ENCODE peak calls at places on chromosomes 12 and 14, in seven cellular contexts. One of them, this sample, is unnamed.

GRCh38 chr12:112346194-112346593 is 36.0 kb downstream of the HECTD4 start:
- DNase-seq in activated T-cell treated with anti-CD3 and anti-CD28 coated beads, Interleukin-2, amount 50 U/mL, for 72 hours: no peak
- DNase-seq in germinal center: no peak
- DNase-seq in SK-N-DZ: no peak
- DNase-seq in stimulated activated CD4-positive, alpha-beta T cell treated with anti-CD3 and anti-CD28 coated beads, TNF-alpha, amount 100 ng/mL, for 1 hour: no peak
- DNase-seq in activated CD4-positive, alpha-beta T cell treated with anti-CD3 and anti-CD28 coated beads, Interleukin-2, amount 10 ng/mL, durations not matched to agents 7 days and 5 days: no peak
- DNase-seq in activated gamma-delta T cell: no peak
- DNase-seq in this sample: no peak

GRCh38 chr12:3928538-3929220 is 55.5 kb upstream of the PARP11 start:
- DNase-seq in activated T-cell treated with anti-CD3 and anti-CD28 coated beads, Interleukin-2, amount 50 U/mL, for 72 hours: no peak
- DNase-seq in germinal center: no peak
- DNase-seq in SK-N-DZ: no peak
- DNase-seq in stimulated activated CD4-positive, alpha-beta T cell treated with anti-CD3 and anti-CD28 coated beads, TNF-alpha, amount 100 ng/mL, for 1 hour: no peak
- DNase-seq in activated CD4-positive, alpha-beta T cell treated with anti-CD3 and anti-CD28 coated beads, Interleukin-2, amount 10 ng/mL, durations not matched to agents 7 days and 5 days: no peak
- DNase-seq in activated gamma-delta T cell: no peak
- DNase-seq in this sample: no peak

GRCh38 chr12:48972213-48973021 is 882 bp upstream of the WNT10B start:
- DNase-seq in activated T-cell treated with anti-CD3 and anti-CD28 coated beads, Interleukin-2, amount 50 U/mL, for 72 hours: peak; percentile 76
- DNase-seq in germinal center: no peak
- DNase-seq in SK-N-DZ: no peak
- DNase-seq in stimulated activated CD4-positive, alpha-beta T cell treated with anti-CD3 and anti-CD28 coated beads, TNF-alpha, amount 100 ng/mL, for 1 hour: no peak
- DNase-seq in activated CD4-positive, alpha-beta T cell treated with anti-CD3 and anti-CD28 coated beads, Interleukin-2, amount 10 ng/mL, durations not matched to agents 7 days and 5 days: no peak
- DNase-seq in activated gamma-delta T cell: peak; percentile 30
- DNase-seq in this sample: no peak

GRCh38 chr14:106209745-106210144 is 683.4 kb downstream of the TMEM121 start:
- DNase-seq in activated T-cell treated with anti-CD3 and anti-CD28 coated beads, Interleukin-2, amount 50 U/mL, for 72 hours: no peak
- DNase-seq in germinal center: no peak
- DNase-seq in SK-N-DZ: no peak
- DNase-seq in stimulated activated CD4-positive, alpha-beta T cell treated with anti-CD3 and anti-CD28 coated beads, TNF-alpha, amount 100 ng/mL, for 1 hour: no peak
- DNase-seq in activated CD4-positive, alpha-beta T cell treated with anti-CD3 and anti-CD28 coated beads, Interleukin-2, amount 10 ng/mL, durations not matched to agents 7 days and 5 days: peak; percentile 36
- DNase-seq in activated gamma-delta T cell: no peak
- DNase-seq in this sample: no peak

GRCh38 chr12:68559984-68560822 is 50.5 kb upstream of the RAP1B start:
- DNase-seq in activated T-cell treated with anti-CD3 and anti-CD28 coated beads, Interleukin-2, amount 50 U/mL, for 72 hours: no peak
- DNase-seq in germinal center: no peak
- DNase-seq in SK-N-DZ: no peak
- DNase-seq in stimulated activated CD4-positive, alpha-beta T cell treated with anti-CD3 and anti-CD28 coated beads, TNF-alpha, amount 100 ng/mL, for 1 hour: no peak
- DNase-seq in activated CD4-positive, alpha-beta T cell treated with anti-CD3 and anti-CD28 coated beads, Interleukin-2, amount 10 ng/mL, durations not matched to agents 7 days and 5 days: no peak
- DNase-seq in activated gamma-delta T cell: no peak
- DNase-seq in this sample: no peak

GRCh38 chr12:116259800-116260589 is 17.5 kb downstream of the MED13L start:
- DNase-seq in activated T-cell treated with anti-CD3 and anti-CD28 coated beads, Interleukin-2, amount 50 U/mL, for 72 hours: no peak
- DNase-seq in germinal center: no peak
- DNase-seq in SK-N-DZ: no peak
- DNase-seq in stimulated activated CD4-positive, alpha-beta T cell treated with anti-CD3 and anti-CD28 coated beads, TNF-alpha, amount 100 ng/mL, for 1 hour: no peak
- DNase-seq in activated CD4-positive, alpha-beta T cell treated with anti-CD3 and anti-CD28 coated beads, Interleukin-2, amount 10 ng/mL, durations not matched to agents 7 days and 5 days: no peak
- DNase-seq in activated gamma-delta T cell: no peak
- DNase-seq in this sample: no peak

GRCh38 chr14:75647650-75648049 is 13.0 kb downstream of the ERG28 start:
- DNase-seq in activated T-cell treated with anti-CD3 and anti-CD28 coated beads, Interleukin-2, amount 50 U/mL, for 72 hours: no peak
- DNase-seq in germinal center: no peak
- DNase-seq in SK-N-DZ: no peak
- DNase-seq in stimulated activated CD4-positive, alpha-beta T cell treated with anti-CD3 and anti-CD28 coated beads, TNF-alpha, amount 100 ng/mL, for 1 hour: no peak
- DNase-seq in activated CD4-positive, alpha-beta T cell treated with anti-CD3 and anti-CD28 coated beads, Interleukin-2, amount 10 ng/mL, durations not matched to agents 7 days and 5 days: no peak
- DNase-seq in activated gamma-delta T cell: no peak
- DNase-seq in this sample: no peak

GRCh38 chr12:68235576-68235975 is 10.0 kb upstream of the IL26 start:
- DNase-seq in activated T-cell treated with anti-CD3 and anti-CD28 coated beads, Interleukin-2, amount 50 U/mL, for 72 hours: no peak
- DNase-seq in germinal center: no peak
- DNase-seq in SK-N-DZ: no peak
- DNase-seq in stimulated activated CD4-positive, alpha-beta T cell treated with anti-CD3 and anti-CD28 coated beads, TNF-alpha, amount 100 ng/mL, for 1 hour: no peak
- DNase-seq in activated CD4-positive, alpha-beta T cell treated with anti-CD3 and anti-CD28 coated beads, Interleukin-2, amount 10 ng/mL, durations not matched to agents 7 days and 5 days: no peak
- DNase-seq in activated gamma-delta T cell: no peak
- DNase-seq in this sample: no peak

GRCh38 chr14:65993996-65994395 is 492.2 kb upstream of the CCDC196 start:
- DNase-seq in activated T-cell treated with anti-CD3 and anti-CD28 coated beads, Interleukin-2, amount 50 U/mL, for 72 hours: no peak
- DNase-seq in germinal center: no peak
- DNase-seq in SK-N-DZ: no peak
- DNase-seq in stimulated activated CD4-positive, alpha-beta T cell treated with anti-CD3 and anti-CD28 coated beads, TNF-alpha, amount 100 ng/mL, for 1 hour: no peak
- DNase-seq in activated CD4-positive, alpha-beta T cell treated with anti-CD3 and anti-CD28 coated beads, Interleukin-2, amount 10 ng/mL, durations not matched to agents 7 days and 5 days: no peak
- DNase-seq in activated gamma-delta T cell: no peak
- DNase-seq in this sample: no peak

GRCh38 chr14:37623971-37624370 is 28.5 kb downstream of the TTC6 start:
- DNase-seq in activated T-cell treated with anti-CD3 and anti-CD28 coated beads, Interleukin-2, amount 50 U/mL, for 72 hours: no peak
- DNase-seq in germinal center: no peak
- DNase-seq in SK-N-DZ: no peak
- DNase-seq in stimulated activated CD4-positive, alpha-beta T cell treated with anti-CD3 and anti-CD28 coated beads, TNF-alpha, amount 100 ng/mL, for 1 hour: no peak
- DNase-seq in activated CD4-positive, alpha-beta T cell treated with anti-CD3 and anti-CD28 coated beads, Interleukin-2, amount 10 ng/mL, durations not matched to agents 7 days and 5 days: no peak
- DNase-seq in activated gamma-delta T cell: no peak
- DNase-seq in this sample: no peak

GRCh38 chr12:29582677-29583076 is 85.2 kb upstream of the OVCH1 start:
- DNase-seq in activated T-cell treated with anti-CD3 and anti-CD28 coated beads, Interleukin-2, amount 50 U/mL, for 72 hours: no peak
- DNase-seq in germinal center: no peak
- DNase-seq in SK-N-DZ: no peak
- DNase-seq in stimulated activated CD4-positive, alpha-beta T cell treated with anti-CD3 and anti-CD28 coated beads, TNF-alpha, amount 100 ng/mL, for 1 hour: no peak
- DNase-seq in activated CD4-positive, alpha-beta T cell treated with anti-CD3 and anti-CD28 coated beads, Interleukin-2, amount 10 ng/mL, durations not matched to agents 7 days and 5 days: no peak
- DNase-seq in activated gamma-delta T cell: no peak
- DNase-seq in this sample: no peak

GRCh38 chr14:51488569-51489220 is 163.0 kb upstream of the FRMD6 start:
- DNase-seq in activated T-cell treated with anti-CD3 and anti-CD28 coated beads, Interleukin-2, amount 50 U/mL, for 72 hours: no peak
- DNase-seq in germinal center: no peak
- DNase-seq in SK-N-DZ: no peak
- DNase-seq in stimulated activated CD4-positive, alpha-beta T cell treated with anti-CD3 and anti-CD28 coated beads, TNF-alpha, amount 100 ng/mL, for 1 hour: no peak
- DNase-seq in activated CD4-positive, alpha-beta T cell treated with anti-CD3 and anti-CD28 coated beads, Interleukin-2, amount 10 ng/mL, durations not matched to agents 7 days and 5 days: no peak
- DNase-seq in activated gamma-delta T cell: no peak
- DNase-seq in this sample: no peak

GRCh38 chr14:100371773-100372172 is 48.6 kb downstream of the SLC25A47 start:
- DNase-seq in activated T-cell treated with anti-CD3 and anti-CD28 coated beads, Interleukin-2, amount 50 U/mL, for 72 hours: no peak
- DNase-seq in germinal center: no peak
- DNase-seq in SK-N-DZ: no peak
- DNase-seq in stimulated activated CD4-positive, alpha-beta T cell treated with anti-CD3 and anti-CD28 coated beads, TNF-alpha, amount 100 ng/mL, for 1 hour: no peak
- DNase-seq in activated CD4-positive, alpha-beta T cell treated with anti-CD3 and anti-CD28 coated beads, Interleukin-2, amount 10 ng/mL, durations not matched to agents 7 days and 5 days: no peak
- DNase-seq in activated gamma-delta T cell: no peak
- DNase-seq in this sample: no peak

GRCh38 chr14:52852810-52853521 is 61.6 kb upstream of the GNPNAT1 start:
- DNase-seq in activated T-cell treated with anti-CD3 and anti-CD28 coated beads, Interleukin-2, amount 50 U/mL, for 72 hours: no peak
- DNase-seq in germinal center: no peak
- DNase-seq in SK-N-DZ: peak; percentile 51
- DNase-seq in stimulated activated CD4-positive, alpha-beta T cell treated with anti-CD3 and anti-CD28 coated beads, TNF-alpha, amount 100 ng/mL, for 1 hour: no peak
- DNase-seq in activated CD4-positive, alpha-beta T cell treated with anti-CD3 and anti-CD28 coated beads, Interleukin-2, amount 10 ng/mL, durations not matched to agents 7 days and 5 days: no peak
- DNase-seq in activated gamma-delta T cell: no peak
- DNase-seq in this sample: no peak

GRCh38 chr12:118307069-118307954 is 65.4 kb downstream of the TAOK3 start:
- DNase-seq in activated T-cell treated with anti-CD3 and anti-CD28 coated beads, Interleukin-2, amount 50 U/mL, for 72 hours: peak; percentile 54
- DNase-seq in germinal center: no peak
- DNase-seq in SK-N-DZ: no peak
- DNase-seq in stimulated activated CD4-positive, alpha-beta T cell treated with anti-CD3 and anti-CD28 coated beads, TNF-alpha, amount 100 ng/mL, for 1 hour: no peak
- DNase-seq in activated CD4-positive, alpha-beta T cell treated with anti-CD3 and anti-CD28 coated beads, Interleukin-2, amount 10 ng/mL, durations not matched to agents 7 days and 5 days: peak; percentile 6
- DNase-seq in activated gamma-delta T cell: no peak
- DNase-seq in this sample: no peak

GRCh38 chr14:20799955-20800544 is 2.6 kb downstream of the RNASE1 start:
- DNase-seq in activated T-cell treated with anti-CD3 and anti-CD28 coated beads, Interleukin-2, amount 50 U/mL, for 72 hours: no peak
- DNase-seq in germinal center: no peak
- DNase-seq in SK-N-DZ: no peak
- DNase-seq in stimulated activated CD4-positive, alpha-beta T cell treated with anti-CD3 and anti-CD28 coated beads, TNF-alpha, amount 100 ng/mL, for 1 hour: no peak
- DNase-seq in activated CD4-positive, alpha-beta T cell treated with anti-CD3 and anti-CD28 coated beads, Interleukin-2, amount 10 ng/mL, durations not matched to agents 7 days and 5 days: no peak
- DNase-seq in activated gamma-delta T cell: no peak
- DNase-seq in this sample: no peak

GRCh38 chr12:88746386-88746785 is 166.1 kb upstream of the KITLG start:
- DNase-seq in activated T-cell treated with anti-CD3 and anti-CD28 coated beads, Interleukin-2, amount 50 U/mL, for 72 hours: no peak
- DNase-seq in germinal center: no peak
- DNase-seq in SK-N-DZ: no peak
- DNase-seq in stimulated activated CD4-positive, alpha-beta T cell treated with anti-CD3 and anti-CD28 coated beads, TNF-alpha, amount 100 ng/mL, for 1 hour: no peak
- DNase-seq in activated CD4-positive, alpha-beta T cell treated with anti-CD3 and anti-CD28 coated beads, Interleukin-2, amount 10 ng/mL, durations not matched to agents 7 days and 5 days: no peak
- DNase-seq in activated gamma-delta T cell: no peak
- DNase-seq in this sample: no peak

GRCh38 chr12:103955811-103956514 is 9.7 kb upstream of the TDG start:
- DNase-seq in activated T-cell treated with anti-CD3 and anti-CD28 coated beads, Interleukin-2, amount 50 U/mL, for 72 hours: no peak
- DNase-seq in germinal center: peak; percentile 16
- DNase-seq in SK-N-DZ: no peak
- DNase-seq in stimulated activated CD4-positive, alpha-beta T cell treated with anti-CD3 and anti-CD28 coated beads, TNF-alpha, amount 100 ng/mL, for 1 hour: no peak
- DNase-seq in activated CD4-positive, alpha-beta T cell treated with anti-CD3 and anti-CD28 coated beads, Interleukin-2, amount 10 ng/mL, durations not matched to agents 7 days and 5 days: no peak
- DNase-seq in activated gamma-delta T cell: no peak
- DNase-seq in this sample: no peak

GRCh38 chr12:105083041-105083440 is 1.2 kb downstream of the ALDH1L2 start:
- DNase-seq in activated T-cell treated with anti-CD3 and anti-CD28 coated beads, Interleukin-2, amount 50 U/mL, for 72 hours: no peak
- DNase-seq in germinal center: no peak
- DNase-seq in SK-N-DZ: no peak
- DNase-seq in stimulated activated CD4-positive, alpha-beta T cell treated with anti-CD3 and anti-CD28 coated beads, TNF-alpha, amount 100 ng/mL, for 1 hour: no peak
- DNase-seq in activated CD4-positive, alpha-beta T cell treated with anti-CD3 and anti-CD28 coated beads, Interleukin-2, amount 10 ng/mL, durations not matched to agents 7 days and 5 days: no peak
- DNase-seq in activated gamma-delta T cell: no peak
- DNase-seq in this sample: no peak

GRCh38 chr12:25829192-25829591 is 129.3 kb upstream of the RASSF8 start:
- DNase-seq in activated T-cell treated with anti-CD3 and anti-CD28 coated beads, Interleukin-2, amount 50 U/mL, for 72 hours: no peak
- DNase-seq in germinal center: no peak
- DNase-seq in SK-N-DZ: no peak
- DNase-seq in stimulated activated CD4-positive, alpha-beta T cell treated with anti-CD3 and anti-CD28 coated beads, TNF-alpha, amount 100 ng/mL, for 1 hour: no peak
- DNase-seq in activated CD4-positive, alpha-beta T cell treated with anti-CD3 and anti-CD28 coated beads, Interleukin-2, amount 10 ng/mL, durations not matched to agents 7 days and 5 days: no peak
- DNase-seq in activated gamma-delta T cell: no peak
- DNase-seq in this sample: no peak

GRCh38 chr12:7113389-7113871 is 4.4 kb upstream of the C1RL start:
- DNase-seq in activated T-cell treated with anti-CD3 and anti-CD28 coated beads, Interleukin-2, amount 50 U/mL, for 72 hours: peak; percentile 31
- DNase-seq in germinal center: peak; percentile 65
- DNase-seq in SK-N-DZ: peak; percentile 53
- DNase-seq in stimulated activated CD4-positive, alpha-beta T cell treated with anti-CD3 and anti-CD28 coated beads, TNF-alpha, amount 100 ng/mL, for 1 hour: peak; percentile 15
- DNase-seq in activated CD4-positive, alpha-beta T cell treated with anti-CD3 and anti-CD28 coated beads, Interleukin-2, amount 10 ng/mL, durations not matched to agents 7 days and 5 days: peak; percentile 61
- DNase-seq in activated gamma-delta T cell: no peak
- DNase-seq in this sample: no peak

GRCh38 chr12:41777064-41777790 is 367.4 kb downstream of the GXYLT1 start:
- DNase-seq in activated T-cell treated with anti-CD3 and anti-CD28 coated beads, Interleukin-2, amount 50 U/mL, for 72 hours: no peak
- DNase-seq in germinal center: no peak
- DNase-seq in SK-N-DZ: no peak
- DNase-seq in stimulated activated CD4-positive, alpha-beta T cell treated with anti-CD3 and anti-CD28 coated beads, TNF-alpha, amount 100 ng/mL, for 1 hour: no peak
- DNase-seq in activated CD4-positive, alpha-beta T cell treated with anti-CD3 and anti-CD28 coated beads, Interleukin-2, amount 10 ng/mL, durations not matched to agents 7 days and 5 days: no peak
- DNase-seq in activated gamma-delta T cell: no peak
- DNase-seq in this sample: no peak

GRCh38 chr12:123388218-123388947 is 4.5 kb downstream of the KMT5A start:
- DNase-seq in activated T-cell treated with anti-CD3 and anti-CD28 coated beads, Interleukin-2, amount 50 U/mL, for 72 hours: peak; percentile 79
- DNase-seq in germinal center: peak; percentile 90
- DNase-seq in SK-N-DZ: peak; percentile 64
- DNase-seq in stimulated activated CD4-positive, alpha-beta T cell treated with anti-CD3 and anti-CD28 coated beads, TNF-alpha, amount 100 ng/mL, for 1 hour: no peak
- DNase-seq in activated CD4-positive, alpha-beta T cell treated with anti-CD3 and anti-CD28 coated beads, Interleukin-2, amount 10 ng/mL, durations not matched to agents 7 days and 5 days: peak; percentile 78
- DNase-seq in activated gamma-delta T cell: peak; percentile 70
- DNase-seq in this sample: peak; percentile 53

GRCh38 chr12:118055144-118055557 is 5.8 kb downstream of the WSB2 start:
- DNase-seq in activated T-cell treated with anti-CD3 and anti-CD28 coated beads, Interleukin-2, amount 50 U/mL, for 72 hours: peak; percentile 80
- DNase-seq in germinal center: peak; percentile 59
- DNase-seq in SK-N-DZ: peak; percentile 62
- DNase-seq in stimulated activated CD4-positive, alpha-beta T cell treated with anti-CD3 and anti-CD28 coated beads, TNF-alpha, amount 100 ng/mL, for 1 hour: peak; percentile 25
- DNase-seq in activated CD4-positive, alpha-beta T cell treated with anti-CD3 and anti-CD28 coated beads, Interleukin-2, amount 10 ng/mL, durations not matched to agents 7 days and 5 days: peak; percentile 79
- DNase-seq in activated gamma-delta T cell: no peak
- DNase-seq in this sample: peak; percentile 66

GRCh38 chr14:84323963-84324362 is 1206.0 kb upstream of the FLRT2 start:
- DNase-seq in activated T-cell treated with anti-CD3 and anti-CD28 coated beads, Interleukin-2, amount 50 U/mL, for 72 hours: no peak
- DNase-seq in germinal center: no peak
- DNase-seq in SK-N-DZ: no peak
- DNase-seq in stimulated activated CD4-positive, alpha-beta T cell treated with anti-CD3 and anti-CD28 coated beads, TNF-alpha, amount 100 ng/mL, for 1 hour: no peak
- DNase-seq in activated CD4-positive, alpha-beta T cell treated with anti-CD3 and anti-CD28 coated beads, Interleukin-2, amount 10 ng/mL, durations not matched to agents 7 days and 5 days: no peak
- DNase-seq in activated gamma-delta T cell: no peak
- DNase-seq in this sample: no peak

GRCh38 chr12:114690267-114691135 is 6.5 kb upstream of the TBX3 start:
- DNase-seq in activated T-cell treated with anti-CD3 and anti-CD28 coated beads, Interleukin-2, amount 50 U/mL, for 72 hours: no peak
- DNase-seq in germinal center: no peak
- DNase-seq in SK-N-DZ: no peak
- DNase-seq in stimulated activated CD4-positive, alpha-beta T cell treated with anti-CD3 and anti-CD28 coated beads, TNF-alpha, amount 100 ng/mL, for 1 hour: no peak
- DNase-seq in activated CD4-positive, alpha-beta T cell treated with anti-CD3 and anti-CD28 coated beads, Interleukin-2, amount 10 ng/mL, durations not matched to agents 7 days and 5 days: no peak
- DNase-seq in activated gamma-delta T cell: no peak
- DNase-seq in this sample: no peak

GRCh38 chr12:109581856-109582255 is 8.3 kb downstream of the MVK start:
- DNase-seq in activated T-cell treated with anti-CD3 and anti-CD28 coated beads, Interleukin-2, amount 50 U/mL, for 72 hours: no peak
- DNase-seq in germinal center: no peak
- DNase-seq in SK-N-DZ: no peak
- DNase-seq in stimulated activated CD4-positive, alpha-beta T cell treated with anti-CD3 and anti-CD28 coated beads, TNF-alpha, amount 100 ng/mL, for 1 hour: no peak
- DNase-seq in activated CD4-positive, alpha-beta T cell treated with anti-CD3 and anti-CD28 coated beads, Interleukin-2, amount 10 ng/mL, durations not matched to agents 7 days and 5 days: no peak
- DNase-seq in activated gamma-delta T cell: no peak
- DNase-seq in this sample: no peak

GRCh38 chr12:50533203-50533584 is 28.4 kb downstream of the DIP2B start:
- DNase-seq in activated T-cell treated with anti-CD3 and anti-CD28 coated beads, Interleukin-2, amount 50 U/mL, for 72 hours: no peak
- DNase-seq in germinal center: no peak
- DNase-seq in SK-N-DZ: no peak
- DNase-seq in stimulated activated CD4-positive, alpha-beta T cell treated with anti-CD3 and anti-CD28 coated beads, TNF-alpha, amount 100 ng/mL, for 1 hour: no peak
- DNase-seq in activated CD4-positive, alpha-beta T cell treated with anti-CD3 and anti-CD28 coated beads, Interleukin-2, amount 10 ng/mL, durations not matched to agents 7 days and 5 days: no peak
- DNase-seq in activated gamma-delta T cell: no peak
- DNase-seq in this sample: no peak

GRCh38 chr14:54087376-54087775 is 130.8 kb upstream of the BMP4 start:
- DNase-seq in activated T-cell treated with anti-CD3 and anti-CD28 coated beads, Interleukin-2, amount 50 U/mL, for 72 hours: no peak
- DNase-seq in germinal center: no peak
- DNase-seq in SK-N-DZ: no peak
- DNase-seq in stimulated activated CD4-positive, alpha-beta T cell treated with anti-CD3 and anti-CD28 coated beads, TNF-alpha, amount 100 ng/mL, for 1 hour: no peak
- DNase-seq in activated CD4-positive, alpha-beta T cell treated with anti-CD3 and anti-CD28 coated beads, Interleukin-2, amount 10 ng/mL, durations not matched to agents 7 days and 5 days: no peak
- DNase-seq in activated gamma-delta T cell: no peak
- DNase-seq in this sample: no peak

GRCh38 chr14:55593698-55594097 is 13.7 kb downstream of the KTN1 start:
- DNase-seq in activated T-cell treated with anti-CD3 and anti-CD28 coated beads, Interleukin-2, amount 50 U/mL, for 72 hours: no peak
- DNase-seq in germinal center: no peak
- DNase-seq in SK-N-DZ: no peak
- DNase-seq in stimulated activated CD4-positive, alpha-beta T cell treated with anti-CD3 and anti-CD28 coated beads, TNF-alpha, amount 100 ng/mL, for 1 hour: no peak
- DNase-seq in activated CD4-positive, alpha-beta T cell treated with anti-CD3 and anti-CD28 coated beads, Interleukin-2, amount 10 ng/mL, durations not matched to agents 7 days and 5 days: no peak
- DNase-seq in activated gamma-delta T cell: no peak
- DNase-seq in this sample: no peak

GRCh38 chr12:623172-623864 is 39.9 kb downstream of the NINJ2 start:
- DNase-seq in activated T-cell treated with anti-CD3 and anti-CD28 coated beads, Interleukin-2, amount 50 U/mL, for 72 hours: no peak
- DNase-seq in germinal center: no peak
- DNase-seq in SK-N-DZ: no peak
- DNase-seq in stimulated activated CD4-positive, alpha-beta T cell treated with anti-CD3 and anti-CD28 coated beads, TNF-alpha, amount 100 ng/mL, for 1 hour: no peak
- DNase-seq in activated CD4-positive, alpha-beta T cell treated with anti-CD3 and anti-CD28 coated beads, Interleukin-2, amount 10 ng/mL, durations not matched to agents 7 days and 5 days: no peak
- DNase-seq in activated gamma-delta T cell: no peak
- DNase-seq in this sample: no peak

GRCh38 chr12:26109343-26109841 is 15.4 kb downstream of the BHLHE41 start:
- DNase-seq in activated T-cell treated with anti-CD3 and anti-CD28 coated beads, Interleukin-2, amount 50 U/mL, for 72 hours: no peak
- DNase-seq in germinal center: no peak
- DNase-seq in SK-N-DZ: peak; percentile 61
- DNase-seq in stimulated activated CD4-positive, alpha-beta T cell treated with anti-CD3 and anti-CD28 coated beads, TNF-alpha, amount 100 ng/mL, for 1 hour: no peak
- DNase-seq in activated CD4-positive, alpha-beta T cell treated with anti-CD3 and anti-CD28 coated beads, Interleukin-2, amount 10 ng/mL, durations not matched to agents 7 days and 5 days: no peak
- DNase-seq in activated gamma-delta T cell: no peak
- DNase-seq in this sample: no peak

GRCh38 chr12:56753566-56753965 is 1.4 kb upstream of the PRIM1 start:
- DNase-seq in activated T-cell treated with anti-CD3 and anti-CD28 coated beads, Interleukin-2, amount 50 U/mL, for 72 hours: no peak
- DNase-seq in germinal center: no peak
- DNase-seq in SK-N-DZ: no peak
- DNase-seq in stimulated activated CD4-positive, alpha-beta T cell treated with anti-CD3 and anti-CD28 coated beads, TNF-alpha, amount 100 ng/mL, for 1 hour: no peak
- DNase-seq in activated CD4-positive, alpha-beta T cell treated with anti-CD3 and anti-CD28 coated beads, Interleukin-2, amount 10 ng/mL, durations not matched to agents 7 days and 5 days: no peak
- DNase-seq in activated gamma-delta T cell: no peak
- DNase-seq in this sample: no peak

GRCh38 chr12:78035913-78036658 is 205.4 kb downstream of the NAV3 start:
- DNase-seq in activated T-cell treated with anti-CD3 and anti-CD28 coated beads, Interleukin-2, amount 50 U/mL, for 72 hours: no peak
- DNase-seq in germinal center: no peak
- DNase-seq in SK-N-DZ: peak; percentile 42
- DNase-seq in stimulated activated CD4-positive, alpha-beta T cell treated with anti-CD3 and anti-CD28 coated beads, TNF-alpha, amount 100 ng/mL, for 1 hour: no peak
- DNase-seq in activated CD4-positive, alpha-beta T cell treated with anti-CD3 and anti-CD28 coated beads, Interleukin-2, amount 10 ng/mL, durations not matched to agents 7 days and 5 days: no peak
- DNase-seq in activated gamma-delta T cell: no peak
- DNase-seq in this sample: no peak

GRCh38 chr12:57609781-57610552 is 1.3 kb upstream of the ARHGEF25 start:
- DNase-seq in activated T-cell treated with anti-CD3 and anti-CD28 coated beads, Interleukin-2, amount 50 U/mL, for 72 hours: no peak
- DNase-seq in germinal center: no peak
- DNase-seq in SK-N-DZ: no peak
- DNase-seq in stimulated activated CD4-positive, alpha-beta T cell treated with anti-CD3 and anti-CD28 coated beads, TNF-alpha, amount 100 ng/mL, for 1 hour: no peak
- DNase-seq in activated CD4-positive, alpha-beta T cell treated with anti-CD3 and anti-CD28 coated beads, Interleukin-2, amount 10 ng/mL, durations not matched to agents 7 days and 5 days: no peak
- DNase-seq in activated gamma-delta T cell: no peak
- DNase-seq in this sample: no peak

GRCh38 chr12:62912644-62913043 is 22.3 kb downstream of the PPM1H start:
- DNase-seq in activated T-cell treated with anti-CD3 and anti-CD28 coated beads, Interleukin-2, amount 50 U/mL, for 72 hours: no peak
- DNase-seq in germinal center: no peak
- DNase-seq in SK-N-DZ: no peak
- DNase-seq in stimulated activated CD4-positive, alpha-beta T cell treated with anti-CD3 and anti-CD28 coated beads, TNF-alpha, amount 100 ng/mL, for 1 hour: no peak
- DNase-seq in activated CD4-positive, alpha-beta T cell treated with anti-CD3 and anti-CD28 coated beads, Interleukin-2, amount 10 ng/mL, durations not matched to agents 7 days and 5 days: no peak
- DNase-seq in activated gamma-delta T cell: no peak
- DNase-seq in this sample: no peak

GRCh38 chr14:84496677-84497076 is 1033.3 kb upstream of the FLRT2 start:
- DNase-seq in activated T-cell treated with anti-CD3 and anti-CD28 coated beads, Interleukin-2, amount 50 U/mL, for 72 hours: no peak
- DNase-seq in germinal center: no peak
- DNase-seq in SK-N-DZ: no peak
- DNase-seq in stimulated activated CD4-positive, alpha-beta T cell treated with anti-CD3 and anti-CD28 coated beads, TNF-alpha, amount 100 ng/mL, for 1 hour: no peak
- DNase-seq in activated CD4-positive, alpha-beta T cell treated with anti-CD3 and anti-CD28 coated beads, Interleukin-2, amount 10 ng/mL, durations not matched to agents 7 days and 5 days: no peak
- DNase-seq in activated gamma-delta T cell: no peak
- DNase-seq in this sample: no peak